ENCODE peak calls at places on chromosomes 12 and 14, in eight cellular contexts. V is fibroblast of lung; N is A549; X is tibial nerve; B is breast epithelium; P is effector memory CD4-positive, alpha-beta T cell; I is IMR-90; C is upper lobe of right lung. W is an unnamed sample. For H3K4me1, the result is how much of the 10 kb centered on the place peaks cover.

GRCh38 chr12:1529862-1530591 is 64.4 kb downstream of the FBXL14 start:
- DNase-seq in V (peak), N (no peak), X (no peak), B (peak), P (no peak), I (no peak), C (peak), W (no peak)

GRCh38 chr12:91364591-91365184 is 182.1 kb upstream of the DCN start:
- DNase-seq in V (no peak), N (no peak), X (no peak), B (no peak), P (no peak), I (no peak), C (no peak), W (no peak)

GRCh38 chr12:102095677-102096263 is 24.1 kb downstream of the NUP37 start:
- DNase-seq in V (peak), N (peak), X (no peak), B (no peak), P (no peak), I (peak), C (no peak), W (peak)

GRCh38 chr12:6171409-6172015 is 28.7 kb upstream of the CD9 start:
- DNase-seq in V (no peak), N (no peak), X (no peak), B (no peak), P (no peak), I (no peak), C (peak), W (no peak)

GRCh38 chr12:41286426-41286825 is 98.3 kb downstream of the PDZRN4 start:
- DNase-seq in V (no peak), N (peak), X (no peak), B (no peak), P (no peak), I (no peak), C (no peak), W (no peak)

GRCh38 chr14:105898482-105899010 is 372.2 kb downstream of the TMEM121 start:
- DNase-seq in V (no peak), N (no peak), X (no peak), B (no peak), P (no peak), I (no peak), C (no peak), W (no peak)

GRCh38 chr14:71491925-71492324 is 440.3 kb upstream of the RGS6 start:
- DNase-seq in V (peak), N (no peak), X (no peak), B (no peak), P (no peak), I (peak), C (no peak), W (no peak)

GRCh38 chr12:130212384-130212783 is 50.1 kb downstream of the FZD10 start:
- DNase-seq in V (no peak), N (no peak), X (no peak), B (no peak), P (no peak), I (no peak), C (no peak), W (no peak)

GRCh38 chr14:98834119-98834518 is 437.9 kb downstream of the BCL11B start:
- DNase-seq in V (no peak), N (no peak), X (no peak), B (no peak), P (no peak), I (no peak), C (no peak), W (no peak)

GRCh38 chr12:10365716-10366433 is 24.0 kb downstream of the KLRK1 start:
- DNase-seq in V (peak), N (no peak), X (no peak), B (no peak), P (no peak), I (peak), C (no peak), W (peak)

GRCh38 chr12:89349814-89350213 is 2.5 kb downstream of the DUSP6 start:
- DNase-seq in V (peak), N (no peak), X (no peak), B (no peak), P (no peak), I (peak), C (no peak), W (no peak)

GRCh38 chr12:73486256-73486655 is 1051.4 kb upstream of the ATXN7L3B start:
- DNase-seq in V (no peak), N (no peak), X (no peak), B (no peak), P (no peak), I (no peak), C (no peak), W (no peak)

GRCh38 chr12:100826323-100826722 is 31.7 kb downstream of the ANO4 start:
- DNase-seq in V (peak), N (peak), X (no peak), B (peak), P (no peak), I (peak), C (peak), W (peak)

GRCh38 chr14:91402278-91403068 is 15.1 kb downstream of the CCDC88C start:
- DNase-seq in V (no peak), N (no peak), X (no peak), B (no peak), P (no peak), I (no peak), C (no peak), W (peak)

GRCh38 chr12:1993341-1993740 is 10.9 kb downstream of the DCP1B start:
- DNase-seq in V (peak), N (peak), X (no peak), B (no peak), P (no peak), I (peak), C (no peak), W (peak)

GRCh38 chr14:67806228-67806627 is 10.2 kb downstream of the ZFYVE26 start:
- DNase-seq in V (peak), N (no peak), X (no peak), B (no peak), P (no peak), I (peak), C (no peak), W (no peak)

GRCh38 chr14:79018846-79019245 is 848.7 kb downstream of the NRXN3 start:
- DNase-seq in V (peak), N (no peak), X (no peak), B (no peak), P (no peak), I (peak), C (no peak), W (no peak)

GRCh38 chr12:68269727-68270126 is 16.3 kb upstream of the IL22 start:
- DNase-seq in V (no peak), N (no peak), X (no peak), B (no peak), P (no peak), I (no peak), C (no peak), W (no peak)

GRCh38 chr14:60651051-60651935 is 2.0 kb upstream of the SIX1 start:
- DNase-seq in V (no peak), N (no peak), X (no peak), B (no peak), P (no peak), I (no peak), C (no peak), W (no peak)

DNA sequence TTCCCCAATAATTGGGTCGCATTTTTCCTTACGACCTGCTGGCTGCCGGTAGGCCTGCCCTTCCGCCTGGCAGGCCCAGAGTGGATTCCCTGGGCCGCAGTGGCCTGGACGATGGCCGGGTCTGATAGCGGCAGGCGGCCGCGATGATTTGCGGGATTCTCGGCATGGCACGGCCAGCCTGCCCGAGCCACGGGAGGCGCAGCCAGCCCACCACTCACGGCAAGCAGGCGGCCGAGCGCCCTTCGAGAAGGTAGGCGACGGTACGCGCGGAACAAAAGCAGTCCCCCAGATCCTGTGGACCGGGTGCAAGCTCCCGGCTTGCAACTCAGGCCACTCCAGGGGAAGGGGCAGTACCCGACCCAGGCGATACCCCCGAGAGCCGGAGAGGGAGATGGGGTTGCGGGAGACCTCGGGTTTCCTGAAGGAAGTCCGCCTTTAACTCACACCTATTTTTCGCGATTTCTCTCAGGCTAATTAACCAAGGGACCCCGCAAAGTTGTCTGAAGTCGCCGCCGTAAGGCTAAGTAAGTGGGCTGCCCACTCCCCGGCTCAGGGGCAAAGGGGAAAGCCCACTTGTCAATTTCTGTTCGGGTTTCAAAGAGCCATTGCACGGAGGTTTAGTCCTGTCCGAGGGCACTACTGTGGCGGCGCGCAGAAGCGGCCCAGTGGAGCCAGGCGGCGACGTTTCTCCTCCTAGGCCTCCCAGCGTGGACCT is 1.4 kb upstream of the GSC start:
- DNase-seq in V (no peak), N (no peak), X (no peak), B (no peak), P (no peak), I (no peak), C (no peak), W (no peak)
- H3K4me1 ChIP-seq in V (under half), N (under half), X (under half), B (under half), P (under half), I (under half), C (under half), W (under half)

DNA sequence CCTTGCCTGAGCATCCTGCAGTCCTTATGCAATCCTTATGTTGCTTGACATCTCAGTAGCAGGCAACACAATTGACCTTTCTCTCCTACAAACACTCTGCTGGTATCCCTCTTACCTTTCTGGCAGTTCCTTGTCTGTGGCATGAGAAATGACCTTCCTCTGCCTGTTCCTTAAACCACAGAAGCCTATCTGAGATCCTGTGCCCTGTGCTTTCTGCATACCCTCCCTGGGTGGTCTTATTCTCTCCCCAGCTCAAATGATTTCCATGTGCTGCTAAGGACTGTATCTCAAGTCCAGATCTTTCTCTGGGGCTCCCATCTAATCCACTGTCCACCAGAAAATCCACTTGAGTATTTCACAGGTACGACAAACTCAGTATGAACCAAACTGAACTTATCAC is 2.0 kb upstream of the ARHGAP9 start:
- DNase-seq in V (no peak), N (no peak), X (no peak), B (no peak), P (no peak), I (no peak), C (no peak), W (no peak)
- H3K4me1 ChIP-seq in V (under half), N (under half), X (under half), B (under half), P (under half), I (under half), C (under half), W (under half)

GRCh38 chr14:101520621-101521305 is 40.5 kb upstream of the DIO3 start:
- DNase-seq in V (peak), N (no peak), X (peak), B (no peak), P (no peak), I (no peak), C (no peak), W (no peak)
- H3K4me1 ChIP-seq in V (under half), N (under half), X (under half), B (under half), P (under half), I (under half), C (under half), W (under half)

DNA sequence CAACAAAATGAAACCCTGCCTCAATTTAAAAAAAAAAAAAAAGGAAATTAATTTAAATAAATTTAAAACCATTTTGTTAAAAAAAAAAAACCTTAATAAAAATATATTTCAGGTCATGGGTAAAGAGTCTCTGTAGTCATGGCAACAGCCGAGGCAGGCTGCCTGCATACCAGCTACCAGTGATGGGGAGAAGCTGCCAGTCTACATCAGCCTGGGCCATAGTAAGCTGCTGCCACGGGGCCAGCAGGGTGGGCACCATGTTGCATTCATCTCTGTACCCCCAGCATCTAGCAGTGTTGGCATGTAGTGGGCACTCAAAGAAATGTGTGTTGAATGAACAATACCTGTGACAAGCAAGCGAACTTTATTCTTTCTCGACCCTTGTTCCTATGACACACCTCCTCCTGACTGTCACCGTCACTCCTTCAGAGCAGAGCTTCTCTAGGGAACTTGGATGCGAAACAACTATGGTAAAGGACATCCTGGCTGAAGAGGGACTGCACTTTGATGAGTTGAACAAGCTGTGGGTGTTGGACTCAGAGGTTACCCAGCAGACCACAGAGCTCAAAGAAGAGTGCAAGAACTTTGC is 7.3 kb upstream of the AP4S1 start:
- DNase-seq in V (no peak), N (no peak), X (no peak), B (no peak), P (no peak), I (peak), C (no peak), W (peak)
- H3K4me1 ChIP-seq in V (under half), N (under half), X (under half), B (under half), P (under half), I (under half), C (under half), W (under half)